ENCODE peak calls at places on chromosome 14, in eight cellular contexts. U is uterus, A is IMR-90, H is H1, X is transverse colon, L is stomach, T is tibial nerve, W is heart left ventricle. K is an unnamed sample. For H3K4me1 and H3K36me3, the result is how much of the 10 kb centered on the place peaks cover.

GRCh38 chr14:75660630-75661498 is at the start of the genes ERG28 and TTLL5:
- DNase-seq in T (peak), H (peak), U (peak), W (peak), A (peak), X (peak), L (peak), K (peak)

GRCh38 chr14:89294060-89294459 is 123.0 kb downstream of the FOXN3 start:
- DNase-seq in U (no peak), X (no peak), L (peak), A (no peak), T (no peak), W (peak), H (no peak), K (no peak)

GRCh38 chr14:25197885-25198284 is 147.9 kb upstream of the STXBP6 start:
- DNase-seq in H (no peak), W (no peak), A (no peak), X (no peak), U (no peak), T (no peak), L (no peak), K (no peak)

GRCh38 chr14:74577247-74577947 is 34.6 kb downstream of the LTBP2 start:
- DNase-seq in T (no peak), L (no peak), U (peak), W (no peak), A (peak), X (no peak), H (no peak), K (peak)

GRCh38 chr14:57492859-57493258 is 798 bp downstream of the CCDC198 start:
- DNase-seq in T (no peak), U (no peak), H (no peak), A (peak), W (no peak), L (no peak), X (no peak), K (no peak)

GRCh38 chr14:94384342-94384741 is 4.1 kb downstream of the SERPINA1 start:
- DNase-seq in H (no peak), A (no peak), T (no peak), X (no peak), W (no peak), L (no peak), U (no peak), K (no peak)

GRCh38 chr14:58898655-58899316 is 261.0 kb downstream of the DACT1 start:
- DNase-seq in A (peak), L (no peak), U (no peak), H (no peak), T (no peak), W (no peak), X (no peak), K (no peak)

GRCh38 chr14:99262977-99263448 is 9.0 kb downstream of the BCL11B start:
- DNase-seq in T (no peak), U (no peak), L (no peak), W (no peak), X (no peak), H (no peak), A (no peak), K (no peak)

GRCh38 chr14:61620130-61620946 is 75.0 kb upstream of the HIF1A start:
- DNase-seq in L (no peak), X (no peak), T (no peak), H (no peak), W (no peak), A (peak), U (no peak), K (no peak)

GRCh38 chr14:35365130-35366047 is 39.2 kb downstream of the NFKBIA start:
- DNase-seq in W (no peak), X (peak), L (peak), U (peak), A (peak), H (no peak), T (no peak), K (peak)

GRCh38 chr14:71086571-71086970 is 179.3 kb downstream of the PCNX1 start:
- DNase-seq in U (no peak), W (no peak), L (no peak), H (no peak), A (no peak), X (no peak), T (no peak), K (no peak)

GRCh38 chr14:90132821-90133570 is 71.2 kb downstream of the KCNK13 start:
- DNase-seq in L (no peak), T (no peak), U (no peak), A (peak), X (no peak), W (no peak), H (no peak), K (no peak)

GRCh38 chr14:90446405-90446804 is 49.6 kb downstream of the CALM1 start:
- DNase-seq in W (no peak), L (no peak), X (no peak), T (no peak), U (no peak), A (no peak), H (no peak), K (no peak)

GRCh38 chr14:93959239-93960107 is 16.9 kb downstream of the ASB2 start:
- DNase-seq in W (peak), T (no peak), A (peak), U (peak), H (peak), L (peak), X (peak), K (no peak)

GRCh38 chr14:88321692-88322504 is 1.2 kb downstream of the KCNK10 start:
- DNase-seq in L (no peak), T (no peak), A (no peak), H (no peak), W (no peak), X (no peak), U (no peak), K (no peak)

GRCh38 chr14:96274122-96274910 is 18.3 kb downstream of the BDKRB1 start:
- DNase-seq in U (no peak), W (no peak), H (no peak), T (no peak), L (no peak), X (no peak), A (peak), K (no peak)

GRCh38 chr14:63499701-63500250 is 43.4 kb downstream of the PPP2R5E start:
- DNase-seq in W (no peak), T (no peak), A (peak), L (no peak), H (no peak), X (no peak), U (no peak), K (no peak)

GRCh38 chr14:25406818-25407217 is 356.9 kb upstream of the STXBP6 start:
- DNase-seq in T (no peak), U (no peak), L (no peak), A (peak), H (peak), X (peak), W (no peak), K (peak)

GRCh38 chr14:81220767-81221578 is at the start of gene GTF2A1:
- DNase-seq in W (peak), H (peak), L (peak), U (peak), A (peak), X (peak), T (peak), K (peak)

GRCh38 chr14:61644834-61645233 is 50.5 kb upstream of the HIF1A start:
- DNase-seq in T (no peak), L (no peak), U (no peak), A (peak), W (no peak), H (no peak), X (no peak), K (no peak)

GRCh38 chr14:61461808-61462275 is 140.5 kb downstream of the PRKCH start:
- DNase-seq in U (no peak), L (no peak), A (peak), H (no peak), T (no peak), X (no peak), W (no peak), K (peak)

GRCh38 chr14:106318700-106319099 is 792.3 kb downstream of the TMEM121 start:
- DNase-seq in X (no peak), U (no peak), L (no peak), A (no peak), T (no peak), H (no peak), W (no peak), K (no peak)

GRCh38 chr14:51396222-51396815 is 156.3 kb downstream of the TMX1 start:
- DNase-seq in T (no peak), A (peak), H (no peak), U (peak), W (peak), L (no peak), X (peak), K (peak)

GRCh38 chr14:32576088-32576795 is 247.1 kb downstream of the AKAP6 start:
- DNase-seq in L (peak), U (peak), X (peak), H (no peak), W (peak), T (no peak), A (peak), K (peak)

GRCh38 chr14:91115986-91116385 is 2.1 kb downstream of the DGLUCY start:
- DNase-seq in X (no peak), H (no peak), L (peak), U (peak), W (no peak), T (no peak), A (peak), K (peak)

GRCh38 chr14:68512088-68512487 is 280.8 kb downstream of the ZFP36L1 start:
- DNase-seq in H (no peak), U (peak), W (no peak), A (peak), L (no peak), T (no peak), X (no peak), K (no peak)
- H3K4me1 ChIP-seq in H (under half), U (under half), W (under half), A (under half), L (half or more), T (half or more), X (under half), K (under half)

DNA sequence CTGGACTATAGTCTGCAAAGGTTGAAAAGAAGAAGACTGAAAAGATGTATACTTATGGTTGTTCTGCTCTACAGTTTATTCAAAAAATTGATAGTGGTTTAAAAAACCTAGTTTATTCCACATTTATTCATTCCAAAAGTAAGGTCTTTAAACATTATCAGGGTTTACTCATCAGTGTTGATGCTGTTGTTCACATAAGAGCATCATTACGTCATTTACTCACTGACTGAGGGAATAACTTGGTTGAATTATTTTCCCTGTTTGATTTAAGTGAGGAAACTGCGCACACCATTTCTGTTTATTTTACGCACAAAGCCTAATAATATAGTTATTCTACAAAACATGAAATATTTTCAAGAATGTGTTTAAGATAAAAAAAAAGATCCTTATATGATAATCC is 303.1 kb upstream of the PRKD1 start:
- DNase-seq in T (no peak), H (no peak), L (no peak), X (no peak), A (no peak), U (no peak), W (no peak), K (no peak)
- TF ChIP-seq POLR2A in T (no peak), H (no peak), L (no peak), X (no peak), A (no peak), U (no peak), W (no peak), K (no peak)

GRCh38 chr14:37051153-37051552 is 121.3 kb downstream of the SLC25A21 start:
- DNase-seq in A (no peak), T (no peak), U (no peak), L (no peak), X (no peak), H (no peak), W (no peak), K (no peak)
- H3K36me3 ChIP-seq in A (under half), T (under half), U (under half), L (under half), X (under half), H (under half), W (under half), K (under half)

GRCh38 chr14:104152686-104153398 is 14.5 kb downstream of the KIF26A start:
- DNase-seq in X (no peak), U (no peak), W (no peak), A (no peak), L (no peak), T (no peak), H (no peak), K (no peak)

GRCh38 chr14:104150201-104151027 is 12.0 kb downstream of the KIF26A start:
- DNase-seq in H (peak), T (no peak), U (no peak), X (no peak), L (no peak), W (no peak), A (no peak), K (peak)

GRCh38 chr14:104151028-104151385 is 12.6 kb downstream of the KIF26A start:
- DNase-seq in U (no peak), H (no peak), X (no peak), W (no peak), A (no peak), T (no peak), L (no peak), K (no peak)

GRCh38 chr14:104152246-104152575 is 13.8 kb downstream of the KIF26A start:
- DNase-seq in W (no peak), U (no peak), T (no peak), L (no peak), X (no peak), H (no peak), A (no peak), K (no peak)

GRCh38 chr14:104151546-104152245 is 13.3 kb downstream of the KIF26A start:
- DNase-seq in U (no peak), W (no peak), H (no peak), T (no peak), X (no peak), A (no peak), L (no peak), K (no peak)
- H3K4me1 ChIP-seq in U (under half), W (under half), H (under half), T (under half), X (under half), A (under half), L (under half), K (under half)

GRCh38 chr14:23300687-23301223 is 1.9 kb downstream of the PPP1R3E start:
- DNase-seq in U (peak), H (no peak), A (peak), W (peak), T (no peak), L (no peak), X (peak), K (peak)
- TF ChIP-seq POLR2A in U (no peak), H (no peak), A (peak), W (no peak), T (no peak), L (no peak), X (peak), K (no peak)